ENCODE peak calls at places on chromosomes 12 and 14, in ten cellular contexts. G, U, T, C, W, O, J, H, A and L are unnamed samples.

GRCh38 chr14:85532981-85533820 is 3.3 kb downstream of the FLRT2 start:
- DNase-seq in G (peak), H (no peak), C (no peak), W (peak), A (peak), T (no peak), O (peak), J (peak), U (peak), L (no peak)

GRCh38 chr14:36510078-36510799 is 9.8 kb downstream of the NKX2-1 start:
- DNase-seq in O (no peak), G (no peak), A (no peak), W (no peak), H (no peak), U (no peak), C (no peak), T (no peak), J (no peak), L (no peak)

GRCh38 chr12:14390449-14390848 is 25.0 kb downstream of the ATF7IP start:
- DNase-seq in G (no peak), O (no peak), T (no peak), U (no peak), A (no peak), H (no peak), C (no peak), W (no peak), J (no peak), L (no peak)

GRCh38 chr14:55533960-55534359 is 46.0 kb upstream of the KTN1 start:
- DNase-seq in G (no peak), C (no peak), O (no peak), W (no peak), T (no peak), H (no peak), J (no peak), A (no peak), U (no peak), L (no peak)

GRCh38 chr14:44444454-44444853 is 62.6 kb downstream of the FSCB start:
- DNase-seq in J (no peak), T (no peak), W (no peak), G (no peak), H (no peak), U (no peak), O (no peak), A (no peak), C (no peak), L (no peak)

GRCh38 chr12:105986779-105987686 is 151.7 kb downstream of the NUAK1 start:
- DNase-seq in T (no peak), A (peak), W (no peak), G (peak), H (no peak), J (no peak), U (no peak), O (peak), C (no peak), L (peak)

GRCh38 chr12:104055686-104056388 is 5.8 kb upstream of the GLT8D2 start:
- DNase-seq in A (no peak), G (peak), W (peak), O (peak), T (no peak), C (no peak), H (no peak), U (peak), J (peak), L (no peak)

GRCh38 chr14:99918781-99919180 is 125.6 kb downstream of the EML1 start:
- DNase-seq in G (no peak), C (no peak), H (no peak), T (no peak), O (no peak), A (no peak), U (no peak), J (no peak), W (no peak), L (no peak)

GRCh38 chr12:53105256-53105655 is 2.0 kb downstream of the SOAT2 start:
- DNase-seq in O (no peak), J (no peak), W (no peak), C (no peak), H (no peak), U (peak), T (no peak), G (no peak), A (no peak), L (no peak)

GRCh38 chr12:117986705-117987469 is 18.1 kb upstream of the KSR2 start:
- DNase-seq in U (no peak), C (no peak), J (no peak), G (no peak), W (no peak), T (no peak), A (peak), H (no peak), O (no peak), L (no peak)

GRCh38 chr14:76918751-76919421 is 92.7 kb downstream of the LRRC74A start:
- DNase-seq in J (peak), C (peak), W (peak), T (no peak), A (peak), O (peak), H (no peak), G (peak), U (peak), L (peak)

GRCh38 chr14:29927596-29928341 is at the start of gene PRKD1:
- DNase-seq in O (peak), A (peak), H (no peak), W (peak), U (peak), T (no peak), C (no peak), J (peak), G (peak), L (no peak)

GRCh38 chr12:15443611-15444010 is 121.3 kb downstream of the PTPRO start:
- DNase-seq in T (no peak), G (no peak), A (no peak), C (no peak), O (no peak), H (no peak), U (no peak), J (no peak), W (no peak), L (no peak)

GRCh38 chr12:121713257-121714155 is 954 bp downstream of the TMEM120B start:
- DNase-seq in H (no peak), W (peak), O (no peak), J (peak), A (no peak), G (no peak), C (no peak), U (no peak), T (no peak), L (no peak)

GRCh38 chr12:113172185-113172584 is 13.1 kb downstream of the DDX54 start:
- DNase-seq in J (no peak), W (no peak), O (no peak), A (no peak), G (no peak), C (no peak), T (no peak), H (no peak), U (no peak), L (no peak)

GRCh38 chr14:87334997-87335675 is 657.8 kb downstream of the GALC start:
- DNase-seq in G (no peak), A (no peak), H (peak), C (no peak), O (no peak), J (no peak), T (no peak), W (no peak), U (no peak), L (no peak)

GRCh38 chr14:38197761-38198345 is 9.9 kb upstream of the SSTR1 start:
- DNase-seq in H (no peak), W (no peak), T (no peak), A (no peak), C (no peak), G (no peak), O (no peak), U (no peak), J (no peak), L (no peak)

GRCh38 chr14:69756298-69756697 is 10.6 kb upstream of the SRSF5 start:
- DNase-seq in A (no peak), J (no peak), T (no peak), O (no peak), G (no peak), W (no peak), C (peak), H (no peak), U (no peak), L (no peak)

GRCh38 chr12:124929649-124930419 is 15.4 kb upstream of the UBC start:
- DNase-seq in G (no peak), U (no peak), T (no peak), W (no peak), C (no peak), H (no peak), J (no peak), O (no peak), A (no peak), L (no peak)

GRCh38 chr14:61262082-61262481 is 19.1 kb downstream of the TMEM30B start:
- DNase-seq in G (peak), U (no peak), J (no peak), O (no peak), T (no peak), C (no peak), A (no peak), W (no peak), H (no peak), L (no peak)

GRCh38 chr14:77206877-77207389 is 25.3 kb downstream of the TMEM63C start:
- DNase-seq in O (no peak), W (no peak), G (no peak), J (no peak), H (no peak), C (no peak), T (no peak), U (no peak), A (no peak), L (no peak)

GRCh38 chr12:56297400-56297799 is 2.7 kb downstream of the CS start:
- DNase-seq in C (no peak), U (no peak), W (no peak), J (no peak), T (no peak), G (no peak), H (no peak), A (no peak), O (no peak), L (no peak)

GRCh38 chr14:39430762-39431415 is 1.3 kb downstream of the FBXO33 start:
- DNase-seq in H (peak), T (no peak), G (no peak), J (no peak), U (no peak), W (no peak), O (peak), A (peak), C (no peak), L (no peak)

GRCh38 chr12:126608607-126609175 is 1543.5 kb downstream of the AACS start:
- DNase-seq in A (no peak), G (no peak), U (no peak), O (peak), T (no peak), C (no peak), W (no peak), J (no peak), H (no peak), L (no peak)

GRCh38 chr12:93722757-93723567 is 45.8 kb downstream of the CRADD start:
- DNase-seq in J (no peak), A (no peak), O (no peak), W (no peak), C (no peak), H (peak), T (no peak), U (peak), G (peak), L (no peak)

GRCh38 chr14:73877790-73878189 is 8.9 kb upstream of the ZNF410 start:
- DNase-seq in A (no peak), U (no peak), O (no peak), C (no peak), G (no peak), H (no peak), W (no peak), T (no peak), J (no peak), L (no peak)

GRCh38 chr12:46267618-46268348 is 1.1 kb downstream of the SLC38A1 start:
- DNase-seq in U (no peak), C (no peak), G (peak), H (peak), W (no peak), O (peak), A (peak), T (peak), J (peak), L (no peak)

GRCh38 chr14:76456200-76456599 is 80.3 kb downstream of the ESRRB start:
- DNase-seq in T (no peak), H (peak), J (no peak), A (peak), C (peak), O (peak), U (no peak), W (no peak), G (no peak), L (no peak)

GRCh38 chr14:89312937-89313336 is 104.1 kb downstream of the FOXN3 start:
- DNase-seq in O (no peak), A (no peak), U (no peak), H (no peak), T (no peak), W (no peak), G (no peak), J (no peak), C (no peak), L (no peak)
- TF ChIP-seq CTCF in O (no peak), A (no peak), U (no peak), H (no peak), T (no peak), W (no peak), G (no peak), J (no peak), C (no peak), L (no peak)

GRCh38 chr12:123779551-123779950 is 17.4 kb downstream of the DNAH10 start:
- DNase-seq in W (no peak), U (no peak), O (no peak), H (no peak), J (no peak), T (no peak), C (no peak), A (no peak), G (no peak), L (no peak)
- H3K4me3 ChIP-seq in W (no peak), U (no peak), O (no peak), H (no peak), J (no peak), T (no peak), C (no peak), A (no peak), G (no peak), L (no peak)

GRCh38 chr14:31982642-31983041 is 94.5 kb upstream of the ARHGAP5 start:
- DNase-seq in J (no peak), W (no peak), T (no peak), O (no peak), G (no peak), H (no peak), C (no peak), U (no peak), A (no peak), L (no peak)
- TF ChIP-seq CTCF in J (no peak), W (no peak), T (no peak), O (no peak), G (no peak), H (no peak), C (no peak), U (no peak), A (no peak), L (no peak)

GRCh38 chr14:63908667-63909264 is 56.0 kb downstream of the SYNE2 start:
- DNase-seq in C (no peak), G (no peak), J (no peak), A (no peak), T (no peak), H (no peak), O (no peak), W (no peak), U (no peak), L (no peak)
- H3K4me3 ChIP-seq in C (no peak), G (peak), J (no peak), A (no peak), T (no peak), H (no peak), O (no peak), W (no peak), U (peak), L (no peak)

GRCh38 chr12:107032266-107032665 is 45.3 kb upstream of the MTERF2 start:
- DNase-seq in H (no peak), A (no peak), T (no peak), O (no peak), W (no peak), G (no peak), U (no peak), J (no peak), C (no peak), L (no peak)

GRCh38 chr12:107025691-107026090 is 38.7 kb upstream of the MTERF2 start:
- DNase-seq in G (no peak), U (no peak), J (no peak), H (no peak), T (no peak), A (no peak), C (no peak), W (no peak), O (no peak), L (no peak)

GRCh38 chr12:107027304-107028053 is 40.5 kb upstream of the MTERF2 start:
- DNase-seq in H (no peak), U (no peak), G (peak), O (peak), W (no peak), C (peak), J (no peak), A (peak), T (no peak), L (peak)
- TF ChIP-seq CTCF in H (no peak), U (no peak), G (no peak), O (no peak), W (no peak), C (no peak), J (no peak), A (no peak), T (no peak), L (no peak)

GRCh38 chr12:69331482-69331845 is 16.7 kb upstream of the LYZ start:
- DNase-seq in W (no peak), U (no peak), C (no peak), A (no peak), J (no peak), O (no peak), H (no peak), T (no peak), G (no peak), L (no peak)
- H3K4me3 ChIP-seq in W (peak), U (peak), C (no peak), A (peak), J (peak), O (peak), H (peak), T (peak), G (peak), L (peak)

DNA sequence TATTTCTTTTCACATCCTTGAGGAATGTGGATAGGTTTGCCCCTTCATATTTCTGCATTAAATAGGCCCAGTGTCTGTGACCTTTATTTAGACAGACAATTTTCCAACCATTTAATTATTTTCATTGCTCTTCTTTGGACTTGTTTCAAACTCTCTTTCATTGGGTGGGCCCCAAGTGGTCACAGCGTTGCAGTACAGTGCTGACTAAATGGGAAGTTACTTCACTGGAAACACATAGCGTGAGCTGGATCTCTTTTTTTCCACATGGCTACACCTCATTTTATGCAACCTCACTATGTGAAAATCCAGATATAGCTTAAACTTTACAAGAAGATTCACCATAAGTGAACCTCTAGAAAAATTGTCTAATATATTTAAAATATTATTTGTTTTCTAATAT is 438.9 kb downstream of the ADAMTS20 start:
- DNase-seq in J (peak), A (no peak), O (peak), U (no peak), W (no peak), H (no peak), G (no peak), C (peak), T (no peak), L (no peak)
- TF ChIP-seq CTCF in J (no peak), A (peak), O (peak), U (no peak), W (no peak), H (no peak), G (peak), C (peak), T (no peak), L (no peak)

DNA sequence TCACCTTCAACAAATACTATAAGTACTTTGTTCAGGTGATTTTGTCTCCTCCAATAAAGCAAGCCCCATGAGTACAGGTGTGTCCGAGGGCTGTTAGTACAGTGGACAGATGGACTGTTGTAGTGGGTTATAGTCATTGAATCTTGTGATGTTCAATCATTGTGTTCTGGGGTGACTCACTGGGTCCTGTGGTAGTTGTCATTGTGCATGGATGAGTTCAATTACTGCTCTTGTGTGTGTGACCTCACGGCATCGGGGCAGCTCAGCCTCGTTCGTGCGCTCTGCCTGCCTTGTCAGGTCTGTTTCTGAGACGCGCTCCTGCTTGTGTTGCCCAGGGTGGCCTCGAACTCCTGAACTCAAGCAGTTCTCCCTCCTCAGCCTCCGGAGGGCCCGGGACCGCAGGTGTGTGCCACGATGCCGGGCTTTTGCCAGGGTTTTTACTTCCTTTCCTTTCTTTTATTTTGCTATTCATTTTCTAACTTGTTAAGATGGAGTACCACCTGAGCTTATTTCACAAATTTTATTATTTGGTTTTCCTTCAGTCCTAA is 72.2 kb downstream of the DDX51 start:
- DNase-seq in H (no peak), C (no peak), T (no peak), U (no peak), G (no peak), W (no peak), J (no peak), A (no peak), O (no peak), L (no peak)
- H3K4me3 ChIP-seq in H (peak), C (no peak), T (no peak), U (no peak), G (no peak), W (no peak), J (no peak), A (no peak), O (no peak), L (no peak)